ENCODE peak calls at places on chromosomes 11 and 22, in nine cellular contexts. W, H, T, Q, O, X, I, A and C are unnamed samples.

GRCh38 chr22:44107341-44107740 is 73.4 kb upstream of the PARVG start:
- DNase-seq in W (no peak), H (no peak), T (peak), Q (peak), O (no peak), X (no peak), I (no peak), A (no peak), C (no peak)

GRCh38 chr11:74699615-74700396 is 31.4 kb downstream of the CHRDL2 start:
- DNase-seq in W (no peak), H (no peak), T (no peak), Q (no peak), O (no peak), X (no peak), I (no peak), A (no peak), C (no peak)

GRCh38 chr11:19437760-19438159 is 197.0 kb upstream of the E2F8 start:
- DNase-seq in W (no peak), H (no peak), T (no peak), Q (peak), O (no peak), X (peak), I (no peak), A (no peak), C (no peak)

GRCh38 chr11:115695677-115696451 is 191.6 kb upstream of the CADM1 start:
- DNase-seq in W (no peak), H (no peak), T (no peak), Q (no peak), O (no peak), X (no peak), I (no peak), A (no peak), C (no peak)

GRCh38 chr11:29306527-29306926 is 710.3 kb downstream of the KCNA4 start:
- DNase-seq in W (no peak), H (no peak), T (no peak), Q (peak), O (no peak), X (peak), I (no peak), A (no peak), C (no peak)

GRCh38 chr11:2599561-2600189 is 100.1 kb downstream of the KCNQ1OT1 start:
- DNase-seq in W (no peak), H (no peak), T (no peak), Q (no peak), O (no peak), X (no peak), I (no peak), A (no peak), C (no peak)

GRCh38 chr22:19037282-19038163 is 84.7 kb downstream of the DGCR2 start:
- DNase-seq in W (no peak), H (no peak), T (peak), Q (no peak), O (peak), X (no peak), I (no peak), A (peak), C (no peak)

GRCh38 chr22:44710474-44711235 is 8.7 kb downstream of the PRR5 start:
- DNase-seq in W (peak), H (no peak), T (no peak), Q (no peak), O (no peak), X (no peak), I (no peak), A (no peak), C (no peak)

GRCh38 chr22:21108379-21109115 is 62.8 kb downstream of the LRRC74B start:
- DNase-seq in W (no peak), H (no peak), T (no peak), Q (no peak), O (no peak), X (peak), I (no peak), A (no peak), C (no peak)

GRCh38 chr11:73295259-73295995 is 12.6 kb upstream of the ARHGEF17 start:
- DNase-seq in W (no peak), H (peak), T (peak), Q (peak), O (peak), X (peak), I (no peak), A (peak), C (no peak)

GRCh38 chr22:37100589-37101127 is 8.9 kb downstream of the TMPRSS6 start:
- DNase-seq in W (no peak), H (no peak), T (no peak), Q (no peak), O (no peak), X (no peak), I (no peak), A (no peak), C (no peak)

GRCh38 chr11:7538466-7539454 is 25.0 kb downstream of the PPFIBP2 start:
- DNase-seq in W (no peak), H (no peak), T (no peak), Q (no peak), O (no peak), X (no peak), I (no peak), A (no peak), C (no peak)

GRCh38 chr11:12170984-12171383 is 60.6 kb downstream of the MICAL2 start:
- DNase-seq in W (no peak), H (peak), T (no peak), Q (peak), O (no peak), X (peak), I (no peak), A (no peak), C (no peak)

GRCh38 chr22:19337137-19337536 is 45.6 kb upstream of the CLTCL1 start:
- DNase-seq in W (no peak), H (no peak), T (no peak), Q (no peak), O (no peak), X (no peak), I (no peak), A (no peak), C (no peak)

GRCh38 chr11:31817621-31818493 is 6.7 kb upstream of the PAX6 start:
- DNase-seq in W (no peak), H (no peak), T (peak), Q (no peak), O (no peak), X (no peak), I (no peak), A (no peak), C (no peak)

GRCh38 chr11:78806214-78807004 is 231.7 kb upstream of the NARS2 start:
- DNase-seq in W (no peak), H (no peak), T (no peak), Q (no peak), O (peak), X (peak), I (no peak), A (peak), C (no peak)

GRCh38 chr22:33883561-33883960 is 36.7 kb downstream of the LARGE1 start:
- DNase-seq in W (no peak), H (peak), T (no peak), Q (peak), O (no peak), X (no peak), I (no peak), A (no peak), C (no peak)

GRCh38 chr11:70700453-70700852 is 302.1 kb downstream of the CTTN start:
- DNase-seq in W (no peak), H (no peak), T (peak), Q (no peak), O (no peak), X (no peak), I (no peak), A (no peak), C (no peak)

GRCh38 chr11:46273511-46274205 is 3.8 kb upstream of the CREB3L1 start:
- DNase-seq in W (no peak), H (no peak), T (no peak), Q (no peak), O (no peak), X (no peak), I (no peak), A (no peak), C (no peak)

DNA sequence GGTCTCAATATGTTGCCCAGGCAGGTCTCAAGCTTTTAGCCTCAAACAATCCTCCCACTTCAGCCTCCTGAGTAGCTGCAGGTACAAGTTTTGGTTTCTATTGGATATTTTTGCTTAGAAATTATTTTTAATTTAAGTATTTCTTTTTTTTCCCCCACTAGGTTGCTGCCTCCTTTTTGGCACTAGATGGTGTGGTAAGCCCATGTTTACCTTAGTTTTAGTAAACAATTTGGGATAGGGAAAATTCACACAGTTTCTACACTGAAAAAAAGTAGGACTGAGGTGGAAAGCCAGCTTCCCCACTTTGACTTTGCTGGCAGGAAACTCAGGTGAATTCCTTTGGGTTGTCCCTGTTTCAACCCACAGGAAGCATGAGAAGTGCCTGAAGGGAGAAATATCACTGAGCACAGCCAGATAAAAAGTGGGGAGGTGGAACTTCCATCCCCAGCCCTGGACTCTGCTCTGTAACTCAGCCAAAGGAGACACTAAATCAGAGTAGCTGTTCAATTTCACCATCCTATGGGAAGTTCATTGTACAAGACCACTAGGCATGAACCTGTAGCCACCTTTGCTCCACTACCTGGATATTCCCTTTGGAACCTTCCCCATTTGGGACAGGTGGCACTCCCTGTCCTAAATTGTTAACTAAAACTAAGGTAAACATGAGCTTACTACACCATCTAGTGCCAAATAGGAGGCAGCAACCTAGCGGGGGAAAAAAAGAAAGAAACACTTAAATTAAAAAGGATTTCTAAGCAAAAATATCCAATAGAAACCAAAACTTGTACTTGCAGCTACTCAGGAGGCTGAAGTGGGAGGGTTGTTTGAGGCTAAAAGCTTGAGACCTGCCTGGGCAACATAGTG is 154.4 kb upstream of the FAT3 start:
- DNase-seq in W (no peak), H (no peak), T (no peak), Q (no peak), O (no peak), X (peak), I (no peak), A (no peak), C (no peak)
- TF ChIP-seq CTCF in W (no peak), H (no peak), T (no peak), Q (peak), O (no peak), X (peak), I (no peak), A (no peak), C (no peak)

DNA sequence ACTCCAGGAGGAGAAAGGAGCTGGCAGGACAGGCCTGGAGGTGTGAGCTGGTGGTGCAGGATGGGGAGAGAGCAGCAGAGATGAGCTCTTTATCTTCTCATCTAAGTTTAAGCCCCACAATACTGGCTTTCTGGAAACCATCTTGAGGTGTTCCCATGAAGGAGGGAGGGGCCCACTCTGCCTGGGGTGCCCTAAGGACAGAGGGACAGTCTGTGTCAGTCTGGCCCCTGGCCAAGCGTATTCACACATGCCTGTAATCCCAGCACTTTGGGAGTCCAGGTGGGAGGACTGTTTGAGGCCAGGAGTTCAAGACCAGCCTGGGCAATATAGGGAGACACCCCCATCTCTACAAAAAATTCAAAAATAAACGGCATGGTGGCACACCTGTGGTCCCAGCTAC is 8.9 kb downstream of the SERHL2 start:
- DNase-seq in W (no peak), H (no peak), T (peak), Q (no peak), O (no peak), X (no peak), I (no peak), A (no peak), C (no peak)
- H3K27ac ChIP-seq in W (no peak), H (no peak), T (no peak), Q (no peak), O (no peak), X (no peak), I (no peak), A (no peak), C (no peak)

DNA sequence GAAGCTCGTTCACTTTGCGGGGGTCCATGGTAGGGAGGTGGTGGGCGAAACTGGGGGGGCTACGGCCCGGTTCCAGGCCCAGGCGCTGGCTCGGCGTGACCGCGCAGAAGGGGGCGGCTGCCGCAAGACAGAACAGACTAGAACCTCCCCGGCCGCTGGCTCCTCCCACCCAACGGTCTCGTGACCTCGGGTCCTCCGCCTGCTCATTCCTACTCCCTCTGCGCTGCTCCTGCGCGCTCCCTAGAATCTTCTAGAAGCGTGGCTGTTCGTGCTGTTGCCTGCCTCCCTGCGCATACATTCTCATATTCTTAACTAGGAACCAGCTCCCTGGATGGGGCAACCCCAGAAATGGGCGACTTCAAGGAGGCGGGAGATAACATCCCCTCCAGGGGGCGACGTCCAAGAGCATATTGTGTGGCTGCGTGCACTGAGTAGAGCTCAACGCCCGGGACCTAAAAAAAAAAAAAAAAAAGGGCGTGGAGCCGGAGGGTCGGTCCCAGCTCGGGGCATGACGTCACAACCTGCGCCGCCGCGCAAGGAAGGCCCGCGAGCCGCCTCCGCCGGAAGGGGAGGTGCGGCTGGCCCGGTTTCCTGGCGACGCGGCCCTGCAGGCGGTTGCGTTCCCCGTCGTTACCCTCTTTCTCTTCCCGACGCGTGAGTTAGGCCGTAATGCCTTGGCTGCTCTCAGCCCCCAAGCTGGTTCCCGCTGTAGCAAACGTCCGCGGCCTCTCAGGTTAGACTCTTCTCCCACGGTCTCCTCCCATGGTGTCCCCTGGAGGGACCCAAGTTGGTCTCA is at the start of the genes ST13 and XPNPEP3:
- DNase-seq in W (peak), H (peak), T (peak), Q (peak), O (peak), X (peak), I (peak), A (peak), C (peak)
- TF ChIP-seq CTCF in W (no peak), H (no peak), T (no peak), Q (no peak), O (peak), X (peak), I (no peak), A (peak), C (peak)

DNA sequence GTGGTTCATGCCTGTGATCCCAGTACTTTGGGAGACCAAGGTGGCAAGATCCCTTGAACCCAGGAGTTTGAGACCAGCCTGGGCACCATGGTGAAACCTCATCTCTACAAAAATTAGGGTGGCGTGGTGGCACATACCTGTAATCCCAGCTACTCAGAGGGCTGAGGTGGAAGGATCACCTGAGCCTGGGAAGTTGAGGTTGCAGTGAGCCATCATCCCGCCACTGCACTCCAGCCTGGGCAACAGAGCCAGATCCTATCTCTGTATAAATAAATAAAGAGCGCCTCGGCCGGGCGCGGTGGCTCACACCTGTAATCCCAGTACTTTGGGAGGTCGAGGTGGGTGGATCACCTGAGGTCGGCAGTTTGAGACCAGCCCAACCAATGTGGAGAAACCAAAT is 27.9 kb downstream of the TOB2 start:
- DNase-seq in W (no peak), H (no peak), T (no peak), Q (no peak), O (no peak), X (no peak), I (no peak), A (no peak), C (no peak)
- H3K27ac ChIP-seq in W (no peak), H (peak), T (peak), Q (no peak), O (peak), X (no peak), I (peak), A (no peak), C (peak)

GRCh38 chr11:10762185-10762584 is 11.1 kb downstream of the CTR9 start:
- DNase-seq in W (no peak), H (no peak), T (no peak), Q (no peak), O (no peak), X (no peak), I (no peak), A (no peak), C (no peak)

GRCh38 chr11:10762913-10763421 is 11.9 kb downstream of the CTR9 start:
- DNase-seq in W (no peak), H (no peak), T (no peak), Q (no peak), O (no peak), X (no peak), I (no peak), A (no peak), C (no peak)

GRCh38 chr11:10761085-10761698 is 10.1 kb downstream of the CTR9 start:
- DNase-seq in W (no peak), H (no peak), T (no peak), Q (no peak), O (no peak), X (no peak), I (no peak), A (no peak), C (no peak)

GRCh38 chr11:10763766-10764165 is 12.7 kb downstream of the CTR9 start:
- DNase-seq in W (no peak), H (no peak), T (no peak), Q (no peak), O (no peak), X (no peak), I (no peak), A (no peak), C (no peak)

GRCh38 chr11:10758959-10759358 is 7.9 kb downstream of the CTR9 start:
- DNase-seq in W (no peak), H (no peak), T (no peak), Q (no peak), O (no peak), X (no peak), I (no peak), A (no peak), C (no peak)
- TF ChIP-seq CTCF in W (peak), H (no peak), T (no peak), Q (no peak), O (no peak), X (peak), I (no peak), A (no peak), C (no peak)